ENCODE peak calls at places on chromosomes 5 and 9, in nine cellular contexts. G, K, Q, B, W, U, Y, N and C are unnamed samples.

GRCh38 chr5:415928-416635 is 26.9 kb upstream of the EXOC3 start:
- DNase-seq in G (no peak), K (no peak), Q (no peak), B (no peak), W (no peak), U (no peak), Y (no peak), N (no peak), C (no peak)

GRCh38 chr9:103942652-103943051 is 151.5 kb upstream of the SMC2 start:
- DNase-seq in G (no peak), K (no peak), Q (no peak), B (no peak), W (no peak), U (no peak), Y (no peak), N (no peak), C (no peak)

GRCh38 chr5:33470544-33470943 is 29.8 kb downstream of the TARS1 start:
- DNase-seq in G (peak), K (no peak), Q (no peak), B (peak), W (peak), U (no peak), Y (no peak), N (no peak), C (no peak)

GRCh38 chr5:140588311-140589070 is 23.9 kb downstream of the SLC35A4 start:
- DNase-seq in G (peak), K (peak), Q (no peak), B (peak), W (peak), U (no peak), Y (no peak), N (no peak), C (no peak)

GRCh38 chr9:89177401-89178161 is 1.0 kb downstream of the SHC3 start:
- DNase-seq in G (no peak), K (no peak), Q (no peak), B (peak), W (peak), U (no peak), Y (peak), N (no peak), C (no peak)

GRCh38 chr9:91065231-91066041 is 263.8 kb downstream of the SYK start:
- DNase-seq in G (no peak), K (no peak), Q (no peak), B (no peak), W (no peak), U (no peak), Y (no peak), N (no peak), C (no peak)

GRCh38 chr9:91837982-91838731 is 111.9 kb downstream of the ROR2 start:
- DNase-seq in G (peak), K (peak), Q (no peak), B (peak), W (no peak), U (peak), Y (no peak), N (no peak), C (peak)

GRCh38 chr5:137199966-137200365 is 299.2 kb downstream of the SPOCK1 start:
- DNase-seq in G (peak), K (peak), Q (no peak), B (peak), W (peak), U (peak), Y (peak), N (no peak), C (peak)

GRCh38 chr9:15176821-15177220 is 130.2 kb downstream of the TTC39B start:
- DNase-seq in G (no peak), K (no peak), Q (no peak), B (no peak), W (no peak), U (no peak), Y (no peak), N (no peak), C (no peak)

GRCh38 chr9:82412586-82412985 is 424.0 kb downstream of the SPATA31D1 start:
- DNase-seq in G (peak), K (no peak), Q (no peak), B (no peak), W (no peak), U (peak), Y (no peak), N (no peak), C (no peak)

GRCh38 chr5:96320797-96321196 is 112.3 kb downstream of the PCSK1 start:
- DNase-seq in G (peak), K (no peak), Q (no peak), B (peak), W (peak), U (peak), Y (no peak), N (no peak), C (peak)

GRCh38 chr9:116661037-116661954 is 25.8 kb upstream of the TRIM32 start:
- DNase-seq in G (peak), K (peak), Q (no peak), B (peak), W (peak), U (peak), Y (peak), N (no peak), C (peak)

GRCh38 chr5:132468665-132469379 is 21.8 kb downstream of the IRF1 start:
- DNase-seq in G (peak), K (no peak), Q (no peak), B (no peak), W (peak), U (no peak), Y (no peak), N (no peak), C (no peak)

GRCh38 chr5:154236011-154236410 is 45.5 kb downstream of the GALNT10 start:
- DNase-seq in G (no peak), K (no peak), Q (no peak), B (no peak), W (no peak), U (no peak), Y (no peak), N (no peak), C (no peak)

GRCh38 chr9:97983524-97984187 is 515 bp downstream of the ANP32B start:
- DNase-seq in G (peak), K (peak), Q (peak), B (peak), W (peak), U (peak), Y (peak), N (peak), C (peak)

GRCh38 chr5:55593115-55593472 is 58.3 kb upstream of the PLPP1 start:
- DNase-seq in G (no peak), K (no peak), Q (no peak), B (no peak), W (no peak), U (peak), Y (no peak), N (no peak), C (peak)

GRCh38 chr5:110865400-110866094 is 126.7 kb downstream of the SLC25A46 start:
- DNase-seq in G (peak), K (peak), Q (no peak), B (peak), W (peak), U (peak), Y (peak), N (no peak), C (peak)

GRCh38 chr9:36306481-36307306 is 48.4 kb upstream of the GNE start:
- DNase-seq in G (peak), K (no peak), Q (no peak), B (peak), W (no peak), U (peak), Y (no peak), N (no peak), C (peak)

GRCh38 chr5:157072508-157072907 is 13.6 kb upstream of the HAVCR1 start:
- DNase-seq in G (no peak), K (no peak), Q (no peak), B (peak), W (no peak), U (no peak), Y (no peak), N (no peak), C (no peak)

GRCh38 chr5:141330299-141331080 is at the start of gene PCDHGA1:
- DNase-seq in G (peak), K (peak), Q (no peak), B (no peak), W (peak), U (no peak), Y (peak), N (no peak), C (peak)

GRCh38 chr5:1383886-1384401 is 39.0 kb upstream of the CLPTM1L start:
- DNase-seq in G (no peak), K (no peak), Q (no peak), B (no peak), W (no peak), U (no peak), Y (no peak), N (no peak), C (no peak)

GRCh38 chr5:102313907-102314306 is 17.8 kb upstream of the SLCO4C1 start:
- DNase-seq in G (no peak), K (no peak), Q (no peak), B (no peak), W (no peak), U (no peak), Y (no peak), N (no peak), C (no peak)

GRCh38 chr5:8843766-8844165 is 702.1 kb downstream of the SEMA5A start:
- DNase-seq in G (peak), K (peak), Q (no peak), B (peak), W (peak), U (no peak), Y (no peak), N (no peak), C (no peak)

GRCh38 chr5:13660072-13660471 is 284.4 kb downstream of the DNAH5 start:
- DNase-seq in G (peak), K (no peak), Q (no peak), B (peak), W (peak), U (peak), Y (peak), N (no peak), C (no peak)

GRCh38 chr9:109779711-109780452 is at the start of gene PALM2AKAP2:
- DNase-seq in G (peak), K (peak), Q (no peak), B (peak), W (peak), U (peak), Y (peak), N (no peak), C (peak)

GRCh38 chr5:56440871-56441740 is 208.0 kb upstream of the ANKRD55 start:
- DNase-seq in G (peak), K (peak), Q (no peak), B (peak), W (peak), U (peak), Y (no peak), N (no peak), C (peak)

GRCh38 chr9:133224762-133225161 is 15.7 kb upstream of the OBP2B start:
- DNase-seq in G (no peak), K (no peak), Q (no peak), B (no peak), W (no peak), U (no peak), Y (no peak), N (no peak), C (no peak)

GRCh38 chr5:130198927-130199326 is 294.7 kb downstream of the CHSY3 start:
- DNase-seq in G (no peak), K (peak), Q (no peak), B (peak), W (peak), U (peak), Y (peak), N (no peak), C (peak)

GRCh38 chr5:23446436-23446835 is 61.0 kb upstream of the PRDM9 start:
- DNase-seq in G (no peak), K (peak), Q (no peak), B (no peak), W (peak), U (peak), Y (no peak), N (no peak), C (no peak)

GRCh38 chr5:43037929-43038510 is 2.1 kb downstream of the ANXA2R start:
- DNase-seq in G (peak), K (peak), Q (no peak), B (peak), W (peak), U (peak), Y (peak), N (no peak), C (no peak)

GRCh38 chr5:135964670-135965320 is 10.0 kb upstream of the LECT2 start:
- DNase-seq in G (peak), K (peak), Q (no peak), B (peak), W (peak), U (peak), Y (no peak), N (no peak), C (no peak)

GRCh38 chr5:87009146-87009545 is 258.5 kb upstream of the RASA1 start:
- DNase-seq in G (peak), K (no peak), Q (no peak), B (no peak), W (no peak), U (no peak), Y (no peak), N (no peak), C (no peak)

GRCh38 chr9:133239533-133240090 is 30.6 kb upstream of the OBP2B start:
- DNase-seq in G (no peak), K (no peak), Q (no peak), B (no peak), W (no peak), U (no peak), Y (no peak), N (no peak), C (no peak)

GRCh38 chr9:88809836-88810235 is 181.4 kb upstream of the S1PR3 start:
- DNase-seq in G (no peak), K (no peak), Q (no peak), B (no peak), W (no peak), U (no peak), Y (no peak), N (no peak), C (no peak)

GRCh38 chr9:79694676-79695400 is 123.1 kb downstream of the TLE4 start:
- DNase-seq in G (peak), K (peak), Q (no peak), B (peak), W (peak), U (peak), Y (peak), N (no peak), C (no peak)

GRCh38 chr9:79189511-79189924 is 382.2 kb upstream of the TLE4 start:
- DNase-seq in G (peak), K (peak), Q (no peak), B (peak), W (peak), U (peak), Y (no peak), N (no peak), C (no peak)